ENCODE peak calls at places on chromosomes 7 and 10, in six cellular contexts. L, H, O, W, G and N are unnamed samples. For H3K9me3, the result is how much of the 10 kb centered on the place peaks cover.

GRCh38 chr7:113561446-113561845 is 357.4 kb downstream of the PPP1R3A start:
- DNase-seq in L (peak), H (no peak), O (peak), W (no peak), G (no peak), N (no peak)

GRCh38 chr7:15685358-15686181 is 913 bp downstream of the MEOX2 start:
- DNase-seq in L (peak), H (no peak), O (peak), W (no peak), G (no peak), N (no peak)

GRCh38 chr7:129644634-129645230 is 33.2 kb downstream of the NRF1 start:
- DNase-seq in L (peak), H (no peak), O (peak), W (no peak), G (no peak), N (no peak)

GRCh38 chr7:120059641-120060040 is 213.3 kb upstream of the KCND2 start:
- DNase-seq in L (no peak), H (no peak), O (no peak), W (no peak), G (no peak), N (no peak)

GRCh38 chr10:59362991-59363390 is 642 bp upstream of the FAM13C start:
- DNase-seq in L (peak), H (peak), O (no peak), W (peak), G (peak), N (no peak)

GRCh38 chr7:1281068-1281467 is 48.4 kb downstream of the UNCX start:
- DNase-seq in L (no peak), H (no peak), O (no peak), W (no peak), G (no peak), N (no peak)

GRCh38 chr10:98485959-98486358 is 39.2 kb upstream of the HPS1 start:
- DNase-seq in L (no peak), H (no peak), O (no peak), W (no peak), G (no peak), N (no peak)

GRCh38 chr10:22491931-22492615 is 146.8 kb downstream of the SPAG6 start:
- DNase-seq in L (no peak), H (no peak), O (no peak), W (no peak), G (no peak), N (no peak)

GRCh38 chr10:131242007-131242406 is 69.5 kb downstream of the TCERG1L start:
- DNase-seq in L (no peak), H (no peak), O (no peak), W (peak), G (no peak), N (no peak)

GRCh38 chr10:118110750-118111149 is 64.0 kb upstream of the RAB11FIP2 start:
- DNase-seq in L (no peak), H (no peak), O (no peak), W (no peak), G (no peak), N (no peak)

GRCh38 chr10:119022846-119023552 is 6.5 kb upstream of the NANOS1 start:
- DNase-seq in L (peak), H (no peak), O (no peak), W (no peak), G (no peak), N (no peak)

GRCh38 chr7:76282344-76283253 is 19.9 kb upstream of the HSPB1 start:
- DNase-seq in L (no peak), H (no peak), O (no peak), W (no peak), G (no peak), N (no peak)

GRCh38 chr7:148727501-148728278 is 29.0 kb downstream of the CUL1 start:
- DNase-seq in L (no peak), H (no peak), O (no peak), W (no peak), G (no peak), N (no peak)

GRCh38 chr7:76252020-76252419 is 50.3 kb downstream of the SRRM3 start:
- DNase-seq in L (no peak), H (no peak), O (no peak), W (no peak), G (no peak), N (no peak)

GRCh38 chr7:1569833-1570632 is at the start of gene PSMG3:
- DNase-seq in L (peak), H (peak), O (peak), W (peak), G (peak), N (peak)

GRCh38 chr7:50780436-50780835 is 2.3 kb downstream of the GRB10 start:
- DNase-seq in L (no peak), H (no peak), O (no peak), W (no peak), G (no peak), N (no peak)

GRCh38 chr7:16417958-16418357 is 3.4 kb downstream of the CRPPA start:
- DNase-seq in L (no peak), H (no peak), O (no peak), W (no peak), G (no peak), N (no peak)

GRCh38 chr7:129499915-129500463 is 2.3 kb upstream of the SMKR1 start:
- DNase-seq in L (no peak), H (no peak), O (no peak), W (no peak), G (no peak), N (no peak)

GRCh38 chr7:126702242-126703016 is 550.3 kb downstream of the GRM8 start:
- DNase-seq in L (peak), H (no peak), O (no peak), W (no peak), G (no peak), N (no peak)

GRCh38 chr10:93751074-93751572 is 6.6 kb upstream of the LGI1 start:
- DNase-seq in L (no peak), H (no peak), O (no peak), W (no peak), G (no peak), N (no peak)

GRCh38 chr7:47095906-47096305 is 486.0 kb downstream of the TNS3 start:
- DNase-seq in L (no peak), H (no peak), O (no peak), W (no peak), G (no peak), N (no peak)

GRCh38 chr7:151726875-151727578 is 149.9 kb downstream of the PRKAG2 start:
- DNase-seq in L (no peak), H (no peak), O (no peak), W (no peak), G (no peak), N (no peak)
- H3K27ac ChIP-seq in L (peak), H (peak), O (peak), W (no peak), G (peak), N (no peak)

GRCh38 chr10:69741671-69742355 is 59.9 kb upstream of the COL13A1 start:
- DNase-seq in L (no peak), H (no peak), O (no peak), W (no peak), G (no peak), N (no peak)

GRCh38 chr10:69742356-69742695 is 59.4 kb upstream of the COL13A1 start:
- DNase-seq in L (peak), H (no peak), O (no peak), W (no peak), G (no peak), N (no peak)

GRCh38 chr10:69741252-69741651 is 60.5 kb upstream of the COL13A1 start:
- DNase-seq in L (no peak), H (no peak), O (no peak), W (no peak), G (no peak), N (no peak)

GRCh38 chr10:69744971-69745370 is 56.7 kb upstream of the COL13A1 start:
- DNase-seq in L (no peak), H (no peak), O (no peak), W (no peak), G (no peak), N (no peak)

DNA sequence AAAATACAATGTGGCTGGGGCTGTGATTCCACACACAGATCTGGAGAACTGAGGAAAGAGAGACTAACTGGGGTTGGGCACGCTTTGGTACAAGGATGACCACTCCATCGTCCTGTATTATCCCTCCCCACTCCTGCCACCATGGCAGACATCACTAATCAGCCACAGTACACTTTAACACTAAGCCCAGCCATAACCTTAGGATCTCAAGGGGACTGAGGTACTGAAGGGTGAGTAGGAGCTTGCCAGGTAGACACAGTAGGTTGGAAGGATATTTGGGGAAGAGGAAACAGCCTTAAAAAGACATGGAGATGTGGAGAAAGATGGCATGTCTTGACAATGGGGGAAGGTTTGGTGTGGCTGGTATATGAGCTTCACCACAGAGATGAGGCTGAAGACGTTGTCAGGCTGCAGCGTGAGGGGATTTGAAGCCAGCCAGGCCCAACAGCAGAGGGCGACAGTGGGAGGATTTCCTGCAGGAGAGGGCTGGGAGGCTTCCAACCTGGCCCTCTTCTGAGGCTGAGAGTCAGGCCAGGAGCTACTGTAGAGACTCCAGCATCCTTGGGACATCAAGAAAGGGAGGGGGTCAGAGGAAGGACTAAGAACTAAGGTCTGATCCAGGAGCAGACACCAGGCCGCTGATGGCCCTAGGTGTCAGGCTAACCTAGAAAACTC is 58.6 kb upstream of the COL13A1 start:
- DNase-seq in L (no peak), H (no peak), O (no peak), W (peak), G (peak), N (no peak)
- TF ChIP-seq CTCF in L (peak), H (peak), O (peak), W (no peak), G (no peak), N (no peak)

GRCh38 chr10:62655337-62655994 is 149.1 kb upstream of the ADO start:
- DNase-seq in L (no peak), H (no peak), O (no peak), W (no peak), G (no peak), N (no peak)
- H3K9me3 ChIP-seq in L (under half), H (under half), O (under half), W (under half), G (under half), N (under half)

DNA sequence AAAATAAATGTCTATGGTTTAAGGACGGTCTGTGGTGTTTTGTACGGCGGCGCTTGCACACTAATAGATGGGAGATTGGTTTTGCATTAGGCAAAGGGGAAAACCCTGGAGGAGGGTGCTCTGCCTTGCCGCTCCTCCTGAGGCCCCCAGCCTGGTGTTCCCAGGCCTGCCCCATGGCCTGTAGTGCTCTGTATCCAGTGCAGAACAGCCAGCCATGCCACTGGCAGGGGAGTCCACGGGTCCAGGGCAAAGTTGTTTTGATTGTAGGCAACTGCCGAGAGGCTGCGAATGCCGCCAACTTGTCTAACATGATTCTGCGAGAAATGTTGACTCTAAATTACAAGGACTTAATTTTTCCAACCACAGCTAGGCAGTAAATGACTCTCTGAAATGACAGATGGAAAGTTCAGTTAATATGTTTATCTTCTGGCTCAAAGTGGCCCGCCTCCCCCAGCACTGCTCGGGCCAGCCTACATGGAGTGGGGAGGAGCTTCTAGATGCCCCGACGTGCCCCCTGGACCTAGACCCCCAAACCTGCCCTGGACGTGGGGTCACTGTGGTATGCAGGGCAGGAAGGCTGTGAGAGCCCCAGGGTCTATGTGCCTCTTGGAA is 104.6 kb upstream of the GDF10 start:
- DNase-seq in L (no peak), H (peak), O (no peak), W (no peak), G (no peak), N (no peak)
- H3K27ac ChIP-seq in L (no peak), H (no peak), O (no peak), W (no peak), G (no peak), N (no peak)

GRCh38 chr7:140048989-140049338 is 13.8 kb downstream of the PARP12 start:
- DNase-seq in L (no peak), H (no peak), O (no peak), W (no peak), G (peak), N (no peak)

GRCh38 chr7:140049339-140050024 is 13.3 kb downstream of the PARP12 start:
- DNase-seq in L (peak), H (no peak), O (no peak), W (no peak), G (peak), N (no peak)

GRCh38 chr7:140047197-140047596 is 15.6 kb downstream of the PARP12 start:
- DNase-seq in L (no peak), H (no peak), O (no peak), W (no peak), G (no peak), N (no peak)

GRCh38 chr7:140050100-140050499 is 12.7 kb downstream of the PARP12 start:
- DNase-seq in L (no peak), H (no peak), O (no peak), W (no peak), G (no peak), N (no peak)

DNA sequence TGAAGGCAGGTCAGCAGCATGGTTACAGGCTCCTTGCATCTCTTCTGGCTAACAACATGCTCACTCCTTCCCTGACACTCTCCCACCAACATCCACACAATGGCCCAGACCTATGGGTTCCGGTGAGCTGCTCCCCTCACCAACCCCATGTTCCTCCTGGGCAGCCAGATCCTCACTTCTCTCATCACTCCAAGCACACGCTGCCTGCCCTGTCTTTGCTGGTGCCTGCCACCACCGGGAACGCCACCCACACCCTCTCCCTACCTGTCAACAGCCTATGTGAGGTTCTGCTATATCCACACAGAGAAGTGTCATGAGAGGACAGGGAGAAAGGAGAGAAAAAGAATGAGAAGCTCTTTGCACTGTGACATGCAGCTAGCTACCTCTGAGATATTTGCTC is 14.6 kb downstream of the PARP12 start:
- DNase-seq in L (no peak), H (no peak), O (no peak), W (no peak), G (no peak), N (no peak)
- TF ChIP-seq CTCF in L (no peak), H (no peak), O (no peak), W (no peak), G (no peak), N (no peak)

GRCh38 chr7:158369290-158369689 is 218.3 kb downstream of the PTPRN2 start:
- DNase-seq in L (no peak), H (no peak), O (no peak), W (no peak), G (no peak), N (no peak)
- H3K9me3 ChIP-seq in L (under half), H (under half), O (half or more), W (under half), G (under half), N (under half)

GRCh38 chr7:70657532-70657931 is 474.4 kb upstream of the GALNT17 start:
- DNase-seq in L (no peak), H (no peak), O (no peak), W (no peak), G (no peak), N (no peak)

GRCh38 chr7:70654146-70654545 is 477.8 kb upstream of the GALNT17 start:
- DNase-seq in L (no peak), H (no peak), O (no peak), W (no peak), G (no peak), N (no peak)

GRCh38 chr7:70657989-70658578 is 473.9 kb upstream of the GALNT17 start:
- DNase-seq in L (no peak), H (no peak), O (no peak), W (no peak), G (no peak), N (no peak)

GRCh38 chr7:70654979-70655378 is 477.0 kb upstream of the GALNT17 start:
- DNase-seq in L (no peak), H (no peak), O (no peak), W (no peak), G (no peak), N (no peak)

DNA sequence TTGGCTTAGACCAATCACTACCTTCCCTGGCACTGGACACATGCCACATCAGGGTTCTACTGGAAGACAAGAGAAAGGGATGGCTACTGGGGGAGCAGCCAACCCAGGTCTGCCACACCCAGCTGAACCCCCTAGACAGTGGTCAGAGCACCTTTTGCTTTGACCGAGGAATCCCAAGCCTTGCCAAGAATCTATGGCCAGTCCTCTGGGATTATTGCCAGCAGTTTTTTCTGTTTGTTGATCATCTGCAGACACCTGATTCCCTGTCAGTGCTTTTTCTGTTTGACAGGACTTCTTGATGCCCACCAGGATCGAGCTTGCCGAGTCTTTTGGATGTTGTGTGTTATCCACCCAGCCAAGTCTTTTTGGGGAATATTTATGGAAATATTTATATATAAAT is 476.2 kb upstream of the GALNT17 start:
- DNase-seq in L (no peak), H (no peak), O (no peak), W (no peak), G (no peak), N (no peak)
- H3K27ac ChIP-seq in L (no peak), H (no peak), O (no peak), W (no peak), G (no peak), N (no peak)

GRCh38 chr10:124207391-124207790 is 114.0 kb upstream of the CHST15 start:
- DNase-seq in L (no peak), H (no peak), O (no peak), W (no peak), G (no peak), N (no peak)

GRCh38 chr10:124210263-124210662 is 116.9 kb upstream of the CHST15 start:
- DNase-seq in L (no peak), H (no peak), O (no peak), W (no peak), G (no peak), N (no peak)

GRCh38 chr10:124204726-124205125 is 111.3 kb upstream of the CHST15 start:
- DNase-seq in L (no peak), H (no peak), O (no peak), W (no peak), G (no peak), N (no peak)

GRCh38 chr10:124206616-124207015 is 113.2 kb upstream of the CHST15 start:
- DNase-seq in L (no peak), H (no peak), O (no peak), W (no peak), G (no peak), N (no peak)

GRCh38 chr10:124205432-124205831 is 112.0 kb upstream of the CHST15 start:
- DNase-seq in L (no peak), H (no peak), O (no peak), W (no peak), G (no peak), N (no peak)
- TF ChIP-seq CTCF in L (no peak), H (no peak), O (no peak), W (no peak), G (no peak), N (no peak)